ENCODE peak calls at places on chromosomes 11 and 22, in eight cellular contexts. N, U, K, M, Z, O, X and A are unnamed samples. For H3K4me1, the result is how much of the 10 kb centered on the place peaks cover.

GRCh38 chr11:95230054-95231034 is 658 bp downstream of the SESN3 start:
- DNase-seq in Z (no peak), O (peak), X (peak), N (no peak), K (peak), M (no peak), U (peak), A (peak)

GRCh38 chr11:39617971-39618370 is 1841.5 kb downstream of the LRRC4C start:
- DNase-seq in O (no peak), Z (no peak), X (no peak), N (no peak), M (no peak), K (no peak), U (no peak), A (no peak)

GRCh38 chr11:8652140-8652539 is 30.3 kb downstream of the TRIM66 start:
- DNase-seq in U (no peak), O (no peak), N (no peak), M (no peak), Z (no peak), K (no peak), X (no peak), A (no peak)

GRCh38 chr11:130223291-130223971 is 63.8 kb downstream of the ST14 start:
- DNase-seq in U (no peak), Z (no peak), M (no peak), K (no peak), O (no peak), X (peak), N (no peak), A (peak)

GRCh38 chr11:61601512-61601911 is 20.6 kb upstream of the SYT7 start:
- DNase-seq in M (no peak), O (no peak), X (no peak), Z (no peak), K (no peak), U (no peak), N (no peak), A (no peak)

GRCh38 chr11:1208361-1209261 is 14.3 kb upstream of the MUC5B start:
- DNase-seq in M (no peak), Z (no peak), K (no peak), N (peak), U (no peak), X (no peak), O (no peak), A (no peak)

GRCh38 chr11:111399187-111400031 is 20.3 kb upstream of the POU2AF1 start:
- DNase-seq in Z (no peak), M (no peak), N (no peak), O (no peak), U (no peak), K (no peak), X (no peak), A (no peak)

GRCh38 chr11:19460718-19461405 is 220.1 kb upstream of the E2F8 start:
- DNase-seq in U (no peak), O (peak), M (no peak), N (peak), Z (no peak), K (no peak), X (peak), A (no peak)

GRCh38 chr11:3604169-3604568 is 37.6 kb downstream of the ART5 start:
- DNase-seq in N (no peak), M (no peak), O (no peak), K (no peak), U (no peak), X (no peak), Z (no peak), A (no peak)

GRCh38 chr22:50723991-50724390 is 14.0 kb upstream of the ACR start:
- DNase-seq in M (no peak), U (no peak), X (no peak), K (no peak), O (no peak), N (no peak), Z (no peak), A (no peak)

GRCh38 chr22:22047776-22048175 is 65.2 kb upstream of the TOP3B start:
- DNase-seq in X (no peak), U (no peak), N (no peak), Z (no peak), O (no peak), K (no peak), M (no peak), A (no peak)

GRCh38 chr11:1831338-1832180 is 3.2 kb upstream of the SYT8 start:
- DNase-seq in Z (no peak), U (no peak), M (no peak), X (no peak), N (no peak), K (no peak), O (no peak), A (no peak)

GRCh38 chr11:91231226-91231625 is 993.4 kb upstream of the FAT3 start:
- DNase-seq in N (no peak), K (no peak), U (no peak), X (no peak), Z (no peak), O (no peak), M (no peak), A (peak)

GRCh38 chr11:104096900-104097299 is 60.5 kb downstream of the DDI1 start:
- DNase-seq in U (no peak), Z (no peak), X (no peak), M (no peak), K (no peak), O (no peak), N (no peak), A (peak)

GRCh38 chr11:130798280-130798679 is 118.0 kb downstream of the SNX19 start:
- DNase-seq in O (no peak), U (no peak), M (no peak), Z (no peak), X (no peak), N (no peak), K (no peak), A (no peak)

GRCh38 chr11:79437274-79437980 is 3.4 kb downstream of the TENM4 start:
- DNase-seq in O (peak), N (peak), K (no peak), M (peak), X (peak), Z (no peak), U (peak), A (peak)

GRCh38 chr11:488992-489391 is 18.1 kb downstream of the RNH1 start:
- DNase-seq in M (no peak), O (no peak), K (no peak), N (no peak), Z (no peak), U (no peak), X (no peak), A (no peak)

GRCh38 chr22:17257578-17257977 is 38.3 kb upstream of the ADA2 start:
- DNase-seq in M (no peak), Z (no peak), N (no peak), O (no peak), X (no peak), K (no peak), U (peak), A (no peak)

GRCh38 chr11:119990306-119991021 is 147.4 kb downstream of the TRIM29 start:
- DNase-seq in X (no peak), K (no peak), O (no peak), N (peak), Z (no peak), U (no peak), M (no peak), A (no peak)

GRCh38 chr11:134170909-134171281 is 52.9 kb downstream of the NCAPD3 start:
- DNase-seq in M (no peak), Z (no peak), X (no peak), O (no peak), N (no peak), K (no peak), U (no peak), A (peak)

GRCh38 chr11:77138106-77138649 is 10.1 kb downstream of the MYO7A start:
- DNase-seq in O (no peak), N (no peak), K (no peak), Z (no peak), U (no peak), X (no peak), M (no peak), A (no peak)

GRCh38 chr11:102430158-102430836 is 22.3 kb downstream of the TMEM123 start:
- DNase-seq in N (no peak), U (no peak), M (no peak), K (no peak), O (no peak), Z (no peak), X (no peak), A (no peak)
- H3K27ac ChIP-seq in N (no peak), U (no peak), M (no peak), K (no peak), O (no peak), Z (no peak), X (no peak), A (no peak)

GRCh38 chr11:71453021-71453910 is at the start of gene NADSYN1:
- DNase-seq in X (peak), O (peak), K (peak), M (peak), Z (peak), U (peak), N (peak), A (peak)

GRCh38 chr11:71453911-71454304 is 905 bp downstream of the NADSYN1 start:
- DNase-seq in U (no peak), X (no peak), O (no peak), Z (no peak), K (no peak), M (no peak), N (no peak), A (no peak)

GRCh38 chr11:71456294-71456693 is 3.3 kb downstream of the NADSYN1 start:
- DNase-seq in N (no peak), U (no peak), O (no peak), Z (no peak), M (no peak), K (no peak), X (no peak), A (no peak)

GRCh38 chr11:71452354-71453020 is 516 bp upstream of the NADSYN1 start:
- DNase-seq in U (peak), Z (no peak), M (no peak), X (peak), K (no peak), O (peak), N (peak), A (peak)

DNA sequence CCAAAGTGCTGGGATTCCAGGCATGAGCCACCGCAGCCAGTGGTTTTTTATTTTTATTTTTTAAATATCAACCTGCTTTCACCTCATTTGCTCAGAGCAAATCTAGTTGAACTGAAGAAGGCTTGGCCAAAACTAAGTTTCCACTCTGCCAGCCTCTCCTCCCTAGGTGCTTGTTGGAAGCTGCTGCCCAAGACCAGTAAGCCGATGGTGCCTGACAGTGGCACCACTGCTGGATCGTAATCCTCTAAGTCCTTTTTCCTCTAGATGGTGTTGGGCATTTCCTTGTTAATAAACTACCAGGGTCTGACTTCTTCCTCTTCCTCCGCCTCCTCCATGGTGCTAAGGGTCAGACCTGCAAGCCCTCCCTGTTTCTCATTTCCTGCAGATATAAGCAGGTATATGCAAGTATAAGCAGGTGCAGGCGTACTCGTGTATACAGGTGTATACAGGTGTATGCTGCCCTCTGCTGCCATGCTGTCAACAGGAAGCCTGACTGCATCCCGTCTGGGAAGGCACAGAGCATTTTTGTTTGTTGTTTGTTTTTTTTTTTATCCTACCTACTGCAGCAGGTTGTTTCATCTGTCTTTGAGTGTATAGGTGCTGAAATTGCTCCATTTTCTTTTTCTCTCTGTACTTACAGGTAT is 1.6 kb downstream of the NADSYN1 start:
- DNase-seq in U (no peak), O (no peak), X (peak), Z (no peak), M (no peak), N (no peak), K (no peak), A (no peak)
- TF ChIP-seq CTCF in U (no peak), O (no peak), X (no peak), Z (peak), M (no peak), N (no peak), K (peak), A (no peak)

GRCh38 chr11:66637557-66638176 is 836 bp upstream of the RBM4 start:
- DNase-seq in N (no peak), Z (no peak), U (peak), O (no peak), M (no peak), K (no peak), X (peak), A (no peak)
- H3K4me1 ChIP-seq in N (half or more), Z (under half), U (under half), O (under half), M (under half), K (under half), X (under half), A (under half)

GRCh38 chr11:62601364-62602140 is at the start of gene MTA2:
- DNase-seq in O (peak), K (peak), U (peak), X (peak), M (peak), N (peak), Z (peak), A (peak)
- H3K27ac ChIP-seq in O (peak), K (peak), U (peak), X (peak), M (peak), N (peak), Z (peak), A (peak)

GRCh38 chr11:86453290-86454030 is 78.8 kb downstream of the CCDC81 start:
- DNase-seq in N (no peak), K (no peak), M (no peak), X (no peak), O (no peak), U (no peak), Z (no peak), A (no peak)
- TF ChIP-seq CTCF in N (no peak), K (no peak), M (no peak), X (no peak), O (no peak), U (peak), Z (no peak), A (no peak)

DNA sequence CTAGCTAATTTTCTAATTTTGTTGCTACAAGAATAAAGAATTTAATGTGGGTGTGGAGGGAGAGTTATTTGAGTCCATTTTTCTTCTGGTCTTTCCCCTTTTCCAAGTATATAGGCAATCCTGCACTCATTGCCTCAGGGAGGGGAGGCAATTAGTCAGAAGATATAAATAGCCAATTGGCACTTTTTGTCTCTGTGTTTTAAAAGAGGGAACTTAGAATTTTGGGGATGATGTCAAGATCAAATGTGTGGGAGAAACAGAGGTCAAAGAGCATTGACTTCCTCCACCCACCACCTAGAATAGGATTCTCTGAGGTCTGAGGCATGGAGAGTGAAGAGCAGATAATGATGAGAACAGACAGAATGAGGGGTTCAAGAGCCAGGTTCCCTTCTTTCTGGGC is 120.3 kb upstream of the ZC3H12C start:
- DNase-seq in U (no peak), Z (no peak), K (no peak), N (no peak), X (no peak), M (no peak), O (no peak), A (no peak)
- H3K4me1 ChIP-seq in U (under half), Z (under half), K (under half), N (under half), X (under half), M (under half), O (under half), A (under half)

DNA sequence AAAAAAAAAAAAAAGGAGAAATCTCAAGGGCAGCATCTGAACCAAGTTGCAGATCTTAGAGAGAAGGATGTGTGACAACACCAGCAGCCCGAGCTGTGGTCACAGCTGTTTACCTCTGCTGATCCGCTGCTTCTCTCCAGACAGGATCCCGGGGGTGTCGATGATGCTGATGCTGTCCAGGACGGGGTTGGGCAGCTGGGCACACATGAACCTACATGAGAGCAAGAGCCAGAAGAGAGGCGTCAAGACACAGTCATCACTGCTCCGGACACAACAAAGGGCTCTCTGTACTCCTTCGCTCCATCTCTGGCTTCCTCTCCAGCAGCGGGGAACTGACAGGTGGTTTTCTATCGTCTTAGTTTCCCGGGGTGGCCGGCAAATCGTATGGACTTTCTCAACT is 4.1 kb downstream of the EHD1 start:
- DNase-seq in U (no peak), K (no peak), X (no peak), M (no peak), N (no peak), Z (no peak), O (no peak), A (no peak)
- H3K27ac ChIP-seq in U (no peak), K (no peak), X (no peak), M (peak), N (peak), Z (no peak), O (no peak), A (peak)

GRCh38 chr11:92642146-92642919 is 327.1 kb upstream of the MTNR1B start:
- DNase-seq in Z (no peak), O (no peak), K (no peak), M (no peak), X (no peak), U (no peak), N (no peak), A (no peak)
- TF ChIP-seq CTCF in Z (no peak), O (no peak), K (no peak), M (no peak), X (no peak), U (no peak), N (no peak), A (no peak)

DNA sequence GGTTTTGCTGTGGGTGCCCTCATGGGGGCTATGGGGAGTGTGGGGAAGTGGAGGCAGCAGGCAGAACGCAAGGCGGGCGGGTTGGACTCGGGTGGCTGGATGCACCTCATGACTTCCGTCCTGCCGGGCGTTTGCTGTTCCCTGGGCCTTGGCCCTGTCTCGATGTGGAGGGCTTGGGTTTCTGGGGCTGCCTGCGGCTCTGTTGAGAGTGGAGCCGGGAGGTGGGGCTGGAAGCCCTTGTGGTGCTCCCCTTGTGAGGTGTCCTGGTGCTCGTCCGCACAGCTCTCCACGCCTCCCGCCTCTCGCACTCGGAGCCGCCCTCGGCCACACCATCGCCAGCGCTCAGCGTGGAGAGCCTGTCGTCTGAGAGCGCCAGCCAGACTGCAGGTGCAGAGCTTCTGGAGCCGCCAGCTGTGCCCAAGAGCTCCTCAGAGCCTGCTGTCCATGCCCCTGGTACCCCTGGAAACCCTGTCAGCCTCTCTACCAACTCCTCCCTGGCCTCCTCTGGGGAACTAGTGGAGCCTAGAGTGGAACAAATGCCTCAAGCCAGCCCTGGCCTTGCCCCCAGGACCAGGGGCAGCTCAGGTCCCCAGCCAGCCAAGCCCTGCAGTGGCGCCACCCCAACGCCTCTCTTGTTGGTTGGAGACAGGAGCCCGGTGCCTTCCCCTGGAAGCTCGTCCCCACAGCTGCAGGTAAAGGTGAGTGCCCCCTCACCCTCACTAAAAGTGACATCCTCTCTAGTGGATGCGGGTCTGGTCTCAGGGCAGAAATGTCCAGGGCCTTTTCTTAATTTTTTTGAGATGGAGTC is 21.2 kb downstream of the MICALL1 start:
- DNase-seq in O (no peak), X (no peak), N (no peak), M (no peak), U (no peak), K (no peak), Z (no peak), A (no peak)
- H3K4me1 ChIP-seq in O (under half), X (under half), N (under half), M (under half), U (under half), K (under half), Z (under half), A (under half)